ENCODE peak calls at places on chromosomes 12 and 14, in seven cellular contexts. Q is AG04450, C is mammary epithelial cell, S is IMR-90, I is lung, E is heart left ventricle, Z is cardiac muscle cell. V is an unnamed sample.

GRCh38 chr12:120971299-120972180 is 6.8 kb upstream of the HNF1A start:
- DNase-seq in Q (peak), C (peak), E (peak), S (peak), I (no peak), Z (peak), V (peak)

GRCh38 chr12:6703631-6704030 is 3.0 kb upstream of the PIANP start:
- DNase-seq in Z (peak), S (peak), C (no peak), Q (no peak), E (no peak), I (no peak), V (no peak)

GRCh38 chr14:22471545-22472121 is 117.4 kb downstream of the DAD1 start:
- DNase-seq in Z (peak), I (peak), Q (no peak), C (peak), S (peak), E (peak), V (peak)

GRCh38 chr12:41983896-41984295 is 160.8 kb downstream of the GXYLT1 start:
- DNase-seq in E (no peak), S (no peak), Z (no peak), Q (no peak), C (no peak), I (no peak), V (no peak)

GRCh38 chr12:102549691-102550090 is 69.3 kb upstream of the IGF1 start:
- DNase-seq in Q (no peak), C (no peak), I (no peak), S (no peak), E (no peak), Z (no peak), V (no peak)

GRCh38 chr12:115489253-115489652 is 788.2 kb downstream of the MED13L start:
- DNase-seq in E (peak), I (no peak), C (no peak), Z (no peak), S (no peak), Q (no peak), V (no peak)

GRCh38 chr12:110104188-110104969 is 19.8 kb upstream of the IFT81 start:
- DNase-seq in C (no peak), E (no peak), I (no peak), Z (no peak), S (peak), Q (no peak), V (no peak)

GRCh38 chr14:52876311-52876710 is 74.5 kb downstream of the FERMT2 start:
- DNase-seq in S (peak), I (no peak), E (no peak), Z (no peak), Q (no peak), C (no peak), V (no peak)

GRCh38 chr14:99604766-99605298 is 825 bp upstream of the CCDC85C start:
- DNase-seq in C (peak), I (no peak), E (no peak), Q (no peak), Z (peak), S (peak), V (peak)

GRCh38 chr12:91984571-91984970 is 161.1 kb downstream of the BTG1 start:
- DNase-seq in Q (peak), Z (no peak), E (no peak), C (no peak), S (peak), I (no peak), V (no peak)

GRCh38 chr12:63023926-63024325 is 89.0 kb upstream of the PPM1H start:
- DNase-seq in S (no peak), E (no peak), Q (no peak), C (no peak), I (no peak), Z (no peak), V (no peak)

GRCh38 chr14:99602054-99602787 is 1.8 kb downstream of the CCDC85C start:
- DNase-seq in Q (no peak), Z (peak), E (no peak), S (peak), I (peak), C (no peak), V (no peak)

GRCh38 chr14:22888662-22889061 is 5.6 kb downstream of the REM2 start:
- DNase-seq in C (no peak), E (no peak), Z (no peak), Q (no peak), I (no peak), S (no peak), V (no peak)

GRCh38 chr14:77151245-77151644 is 9.7 kb upstream of the ZDHHC22 start:
- DNase-seq in S (no peak), E (no peak), I (no peak), Z (peak), Q (no peak), C (no peak), V (peak)

GRCh38 chr14:103735815-103736545 is 20.4 kb downstream of the ZFYVE21 start:
- DNase-seq in Z (no peak), C (no peak), E (no peak), Q (no peak), S (no peak), I (no peak), V (no peak)

GRCh38 chr12:107612508-107612907 is 73.1 kb upstream of the PWP1 start:
- DNase-seq in S (peak), C (no peak), Q (peak), E (no peak), I (no peak), Z (no peak), V (no peak)

GRCh38 chr12:75852956-75853355 is 178.6 kb downstream of the PHLDA1 start:
- DNase-seq in E (no peak), Q (no peak), Z (no peak), I (no peak), S (no peak), C (peak), V (no peak)

GRCh38 chr12:4121506-4122020 is 152.0 kb upstream of the CCND2 start:
- DNase-seq in E (peak), S (no peak), I (no peak), C (no peak), Q (no peak), Z (no peak), V (no peak)

GRCh38 chr12:65930114-65930828 is 106.0 kb downstream of the HMGA2 start:
- DNase-seq in I (no peak), E (no peak), C (no peak), Q (no peak), Z (no peak), S (no peak), V (no peak)

GRCh38 chr14:21268612-21269251 is 510 bp downstream of the HNRNPC start:
- DNase-seq in C (peak), Q (no peak), E (peak), S (peak), Z (peak), I (no peak), V (no peak)

GRCh38 chr14:64091217-64091616 is 203.0 kb downstream of the ESR2 start:
- DNase-seq in Q (no peak), C (no peak), S (no peak), I (no peak), E (no peak), Z (no peak), V (no peak)

GRCh38 chr14:51967521-51967920 is 21.8 kb upstream of the RTRAF start:
- DNase-seq in Q (no peak), I (no peak), S (peak), C (no peak), E (no peak), Z (no peak), V (no peak)

GRCh38 chr14:93200553-93200952 is 6.3 kb downstream of the GON7 start:
- DNase-seq in C (no peak), Z (no peak), S (no peak), E (no peak), I (peak), Q (no peak), V (no peak)

GRCh38 chr12:108862588-108862959 is 5.2 kb upstream of the SSH1 start:
- DNase-seq in Q (no peak), E (no peak), I (no peak), C (no peak), S (no peak), Z (no peak), V (no peak)

GRCh38 chr12:53811606-53812005 is 59.8 kb upstream of the CISTR start:
- DNase-seq in E (no peak), S (no peak), Q (no peak), I (no peak), Z (no peak), C (no peak), V (no peak)

GRCh38 chr12:59389968-59390576 is 205.8 kb upstream of the SLC16A7 start:
- DNase-seq in Z (no peak), S (no peak), I (no peak), Q (no peak), C (no peak), E (no peak), V (no peak)

GRCh38 chr14:74404435-74404834 is 21.6 kb downstream of the SYNDIG1L start:
- DNase-seq in Q (no peak), C (no peak), E (no peak), I (no peak), Z (no peak), S (no peak), V (no peak)

GRCh38 chr14:42222924-42223471 is 616.3 kb downstream of the LRFN5 start:
- DNase-seq in Q (peak), S (peak), Z (peak), I (no peak), E (no peak), C (peak), V (peak)

GRCh38 chr14:104499784-104500496 is 79.6 kb upstream of the C14orf180 start:
- DNase-seq in E (no peak), Z (no peak), S (no peak), C (no peak), Q (no peak), I (no peak), V (no peak)

GRCh38 chr14:104968153-104968527 is 10.0 kb downstream of the AHNAK2 start:
- DNase-seq in Q (no peak), I (peak), C (peak), E (no peak), S (peak), Z (peak), V (peak)

GRCh38 chr12:109879332-109880048 is 851 bp downstream of the GLTP start:
- DNase-seq in I (no peak), Q (no peak), S (no peak), E (no peak), Z (peak), C (peak), V (no peak)

GRCh38 chr12:2152134-2152533 is 99.3 kb downstream of the CACNA1C start:
- DNase-seq in E (no peak), Z (no peak), I (no peak), Q (no peak), C (no peak), S (no peak), V (no peak)

GRCh38 chr14:77161011-77161410 is 19.4 kb upstream of the ZDHHC22 start:
- DNase-seq in S (no peak), I (no peak), Q (no peak), E (no peak), Z (no peak), C (no peak), V (no peak)

GRCh38 chr12:124321040-124321481 is 26.2 kb downstream of the RFLNA start:
- DNase-seq in I (peak), Q (no peak), Z (peak), E (peak), S (peak), C (peak), V (peak)

GRCh38 chr12:128573907-128574306 is 249.9 kb downstream of the SLC15A4 start:
- DNase-seq in I (no peak), Q (no peak), S (no peak), E (no peak), C (no peak), Z (no peak), V (no peak)

GRCh38 chr12:52232916-52233461 is at the start of gene KRT7:
- DNase-seq in Q (no peak), I (peak), Z (no peak), C (peak), S (no peak), E (no peak), V (peak)
- TF ChIP-seq CTCF in Q (no peak), I (no peak), Z (no peak), C (peak), S (no peak), E (no peak), V (peak)

DNA sequence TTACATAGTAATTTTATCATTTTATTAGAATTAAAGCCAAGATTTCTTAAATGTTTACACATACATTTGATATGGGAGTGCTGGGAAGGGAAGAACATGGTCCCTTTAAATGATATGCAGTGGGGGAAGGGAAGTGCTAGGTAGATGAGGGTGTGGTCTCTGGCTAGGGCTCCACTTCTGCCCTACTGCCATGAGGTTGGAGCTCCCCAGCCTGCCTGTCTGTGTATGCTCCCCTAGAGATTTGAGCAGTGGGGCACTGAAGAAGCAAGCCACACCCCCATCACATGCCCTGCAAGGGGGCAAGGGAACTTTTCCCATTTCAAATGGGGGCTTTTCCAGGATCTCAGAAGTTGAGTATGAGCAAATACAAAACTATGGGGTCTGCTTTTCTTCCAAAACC is 25.5 kb downstream of the CLECL1 start:
- DNase-seq in I (no peak), E (no peak), C (no peak), Q (no peak), S (no peak), Z (no peak), V (no peak)
- H3K27ac ChIP-seq in I (no peak), E (no peak), C (no peak), Q (no peak), S (no peak), Z (no peak), V (no peak)

GRCh38 chr12:56315626-56316473 is at the start of gene CNPY2:
- DNase-seq in Q (peak), I (peak), Z (peak), E (peak), S (peak), C (peak), V (peak)
- TF ChIP-seq CTCF in Q (no peak), I (no peak), Z (no peak), E (peak), S (peak), C (peak), V (no peak)

DNA sequence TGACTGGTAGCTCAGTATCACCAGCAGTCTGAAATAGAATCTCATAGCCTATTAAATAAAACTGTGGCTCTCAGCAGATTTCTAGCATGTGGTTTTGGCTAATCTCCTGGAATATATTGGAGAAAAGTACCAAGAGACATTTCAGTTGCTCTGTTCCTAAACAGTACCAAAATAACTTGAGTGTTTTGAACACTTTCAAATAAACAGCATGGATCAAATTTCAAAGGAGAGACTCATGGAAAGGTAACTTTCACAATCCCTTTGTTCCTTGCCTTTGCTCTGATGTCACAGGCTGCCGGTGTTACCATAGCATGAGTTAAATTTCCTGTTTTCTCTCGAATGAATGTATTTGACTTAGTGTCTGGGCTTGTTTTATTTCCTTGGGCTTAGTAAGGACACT is 3.4 kb downstream of the ARG2 start:
- DNase-seq in S (no peak), I (no peak), E (no peak), Q (no peak), C (peak), Z (no peak), V (peak)
- H3K27ac ChIP-seq in S (no peak), I (no peak), E (no peak), Q (no peak), C (peak), Z (peak), V (peak)

DNA sequence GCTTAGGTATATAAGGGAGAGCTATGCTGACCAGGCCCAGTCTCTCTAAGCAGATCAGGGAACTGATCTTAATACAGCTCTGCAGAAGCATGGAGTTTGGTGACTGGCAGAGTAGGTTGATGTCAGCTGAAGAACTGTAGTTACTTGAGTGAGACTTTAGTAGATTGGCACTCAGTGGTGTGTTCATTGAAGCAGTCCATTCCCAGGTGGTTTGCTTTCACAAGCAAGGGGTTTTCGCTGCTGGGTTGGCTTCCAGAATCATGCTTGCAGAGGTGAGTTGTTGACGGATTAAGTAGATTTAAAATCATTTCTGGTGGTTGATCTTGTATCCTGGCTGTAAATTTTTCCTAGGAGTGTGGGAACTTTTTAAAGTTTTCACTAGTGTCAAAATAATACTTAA is 6.5 kb upstream of the DHRS7 start:
- DNase-seq in Q (no peak), Z (no peak), E (no peak), S (no peak), I (no peak), C (no peak), V (no peak)
- TF ChIP-seq CTCF in Q (no peak), Z (no peak), E (no peak), S (no peak), I (no peak), C (no peak), V (no peak)

GRCh38 chr12:57233357-57234232 is 4.1 kb downstream of the SHMT2 start:
- DNase-seq in Z (no peak), E (peak), S (peak), I (no peak), Q (no peak), C (no peak), V (no peak)

GRCh38 chr12:57235012-57235727 is 5.7 kb downstream of the SHMT2 start:
- DNase-seq in C (no peak), E (peak), Q (no peak), S (peak), Z (no peak), I (no peak), V (no peak)

GRCh38 chr12:57235728-57236131 is 6.2 kb downstream of the SHMT2 start:
- DNase-seq in S (no peak), Z (no peak), Q (no peak), C (no peak), I (no peak), E (no peak), V (no peak)

GRCh38 chr12:57234571-57235011 is 5.1 kb downstream of the SHMT2 start:
- DNase-seq in E (no peak), Q (no peak), S (no peak), Z (no peak), I (no peak), C (no peak), V (no peak)

DNA sequence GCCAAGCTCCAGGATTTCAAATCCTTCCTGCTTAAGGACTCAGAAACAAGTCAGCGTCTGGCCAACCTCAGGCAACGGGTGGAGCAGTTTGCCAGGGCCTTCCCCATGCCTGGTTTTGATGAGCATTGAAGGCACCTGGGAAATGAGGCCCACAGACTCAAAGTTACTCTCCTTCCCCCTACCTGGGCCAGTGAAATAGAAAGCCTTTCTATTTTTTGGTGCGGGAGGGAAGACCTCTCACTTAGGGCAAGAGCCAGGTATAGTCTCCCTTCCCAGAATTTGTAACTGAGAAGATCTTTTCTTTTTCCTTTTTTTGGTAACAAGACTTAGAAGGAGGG is 4.7 kb downstream of the SHMT2 start:
- DNase-seq in Z (no peak), C (no peak), E (no peak), I (no peak), Q (no peak), S (no peak), V (no peak)
- H3K27ac ChIP-seq in Z (no peak), C (no peak), E (peak), I (no peak), Q (no peak), S (no peak), V (peak)

GRCh38 chr14:35696575-35696974 is 112.5 kb downstream of the RALGAPA1 start:
- DNase-seq in E (no peak), C (no peak), S (no peak), I (no peak), Q (no peak), Z (no peak), V (no peak)
- TF ChIP-seq CTCF in E (no peak), C (no peak), S (no peak), I (no peak), Q (no peak), Z (no peak), V (no peak)

GRCh38 chr12:117582135-117582784 is 220.8 kb upstream of the NOS1 start:
- DNase-seq in I (no peak), S (no peak), Z (no peak), E (no peak), C (no peak), Q (no peak), V (no peak)

GRCh38 chr12:117579939-117580717 is 218.7 kb upstream of the NOS1 start:
- DNase-seq in Q (no peak), Z (no peak), E (no peak), C (no peak), S (no peak), I (no peak), V (no peak)

GRCh38 chr12:117580718-117581062 is 219.3 kb upstream of the NOS1 start:
- DNase-seq in Q (no peak), I (no peak), Z (peak), C (no peak), S (no peak), E (peak), V (peak)

GRCh38 chr12:117583677-117584076 is 222.3 kb upstream of the NOS1 start:
- DNase-seq in Q (no peak), S (no peak), Z (no peak), C (no peak), E (no peak), I (no peak), V (no peak)

DNA sequence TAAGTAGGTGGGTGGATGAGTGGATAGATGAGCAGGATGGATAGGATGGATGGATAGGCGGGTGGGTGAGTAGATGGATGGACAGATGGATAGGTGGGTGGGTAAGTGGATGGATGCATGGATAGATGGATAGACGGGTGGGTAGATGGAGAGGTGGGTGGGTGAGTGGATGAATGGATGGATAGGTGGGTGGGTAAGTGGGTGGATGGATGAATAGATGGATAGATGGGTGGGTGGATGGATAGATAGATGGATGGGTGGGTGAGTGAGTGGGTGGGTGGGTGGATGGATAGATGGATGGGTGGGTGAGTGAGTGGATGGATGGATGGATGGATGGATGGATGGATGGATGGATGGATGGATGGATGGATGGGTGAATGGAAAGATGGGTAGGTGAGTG is 221.7 kb upstream of the NOS1 start:
- DNase-seq in C (no peak), Z (no peak), Q (no peak), I (no peak), S (no peak), E (no peak), V (no peak)
- H3K27ac ChIP-seq in C (no peak), Z (no peak), Q (no peak), I (no peak), S (no peak), E (no peak), V (no peak)

V was measured in RWPE1.